ENCODE peak calls at places on chromosome 18, in four cellular contexts. W is ELR; J is activated T-helper 1 cell treated with anti-CD3 and anti-CD28 coated beads, Interleukin-2, amount 50 U/mL, for 16 hours; S is NCI-H524 treated with DMSO at 0.1 percent for 48 hours. K is an unnamed sample.

GRCh38 chr18:48923746-48924580 is 26.8 kb downstream of the SMAD7 start:
- DNase-seq in W (peak; percentile 85), J (no peak), S (no peak), K (no peak)

GRCh38 chr18:75127143-75128021 is 81.6 kb downstream of the PTGR3 start:
- DNase-seq in W (no peak), J (no peak), S (no peak), K (no peak)

GRCh38 chr18:34224423-34225217 is at the start of gene NOL4:
- DNase-seq in W (no peak), J (no peak), S (peak; percentile 88), K (no peak)

GRCh38 chr18:27713037-27713726 is 463.7 kb downstream of the CDH2 start:
- DNase-seq in W (no peak), J (no peak), S (peak; percentile 23), K (no peak)

GRCh38 chr18:75267643-75268184 is 57.1 kb downstream of the TSHZ1 start:
- DNase-seq in W (no peak), J (no peak), S (no peak), K (no peak)

GRCh38 chr18:48539406-48540328 is 836 bp downstream of the CTIF start:
- DNase-seq in W (peak; percentile 74), J (no peak), S (no peak), K (no peak)

GRCh38 chr18:46437019-46437418 is 220.0 kb downstream of the LOXHD1 start:
- DNase-seq in W (no peak), J (no peak), S (no peak), K (no peak)

GRCh38 chr18:23871410-23871809 is 143.1 kb upstream of the TTC39C start:
- DNase-seq in W (peak; percentile 15), J (peak; percentile 53), S (no peak), K (no peak)

GRCh38 chr18:67483952-67484351 is 32.6 kb downstream of the DSEL start:
- DNase-seq in W (no peak), J (no peak), S (no peak), K (no peak)

GRCh38 chr18:25805323-25805722 is 285.1 kb downstream of the SS18 start:
- DNase-seq in W (peak; percentile 44), J (no peak), S (no peak), K (no peak)

K was measured in esophagus squamous epithelium.